ENCODE peak calls at places on chromosomes 2 and 18, in seven cellular contexts. T is stomach, X is prostate gland, R is endothelial cell of umbilical vein, P is esophagus squamous epithelium, B is HCT116, J is A549. I is an unnamed sample.

GRCh38 chr2:45330113-45330512 is 281.0 kb downstream of the SRBD1 start:
- DNase-seq in B (no peak), X (no peak), J (no peak), P (no peak), T (no peak), R (no peak), I (no peak)

GRCh38 chr18:66826211-66826610 is 222.3 kb upstream of the CDH19 start:
- DNase-seq in T (no peak), X (no peak), J (no peak), B (no peak), P (no peak), R (peak; percentile 54), I (no peak)

GRCh38 chr18:66495844-66496243 is 108.0 kb downstream of the CDH19 start:
- DNase-seq in R (peak; percentile 71), P (no peak), T (peak; percentile 33), X (peak; percentile 51), J (peak; percentile 71), B (no peak), I (no peak)

GRCh38 chr2:59858540-59858939 is 694.9 kb downstream of the BCL11A start:
- DNase-seq in T (no peak), P (no peak), R (no peak), J (no peak), X (no peak), B (no peak), I (no peak)

GRCh38 chr2:201118957-201119848 is 3.2 kb downstream of the CFLAR start:
- DNase-seq in J (no peak), R (peak; percentile 68), P (no peak), X (no peak), B (peak; percentile 33), T (no peak), I (no peak)

GRCh38 chr2:156511112-156511511 is 74.9 kb downstream of the GPD2 start:
- DNase-seq in P (no peak), X (no peak), B (no peak), T (no peak), R (no peak), J (no peak), I (no peak)

GRCh38 chr2:207338220-207338607 is 172.5 kb upstream of the KLF7 start:
- DNase-seq in R (no peak), P (no peak), J (no peak), B (no peak), T (no peak), X (no peak), I (peak; percentile 30)

GRCh38 chr2:182509-183122 is 81.2 kb downstream of the SH3YL1 start:
- DNase-seq in J (no peak), B (peak; percentile 6), T (no peak), X (no peak), P (no peak), R (no peak), I (no peak)

GRCh38 chr2:96340493-96341414 is 5.2 kb downstream of the NCAPH start:
- DNase-seq in J (no peak), P (no peak), T (no peak), B (no peak), R (no peak), X (no peak), I (no peak)

GRCh38 chr18:63731215-63731614 is 28.5 kb downstream of the SERPINB11 start:
- DNase-seq in X (no peak), P (no peak), J (no peak), T (no peak), B (no peak), R (no peak), I (no peak)

GRCh38 chr18:59846814-59847490 is 52.8 kb upstream of the PMAIP1 start:
- DNase-seq in B (no peak), T (peak; percentile 73), P (no peak), J (peak; percentile 18), R (peak; percentile 52), X (no peak), I (peak; percentile 44)

GRCh38 chr2:180125245-180125962 is 118.3 kb upstream of the CWC22 start:
- DNase-seq in J (peak; percentile 87), B (peak; percentile 84), P (no peak), X (peak; percentile 63), T (peak; percentile 66), R (peak; percentile 80), I (peak; percentile 42)

GRCh38 chr2:118032169-118033013 is 18.5 kb upstream of the CCDC93 start:
- DNase-seq in J (peak; percentile 34), P (no peak), T (peak; percentile 51), X (peak; percentile 19), R (peak; percentile 36), B (no peak), I (no peak)

GRCh38 chr2:127389778-127390435 is 2.1 kb upstream of the MAP3K2 start:
- DNase-seq in B (no peak), X (no peak), J (no peak), P (no peak), T (no peak), R (no peak), I (no peak)

GRCh38 chr2:8570637-8571036 is 111.2 kb upstream of the ID2 start:
- DNase-seq in B (no peak), T (peak; percentile 23), P (no peak), X (no peak), R (no peak), J (no peak), I (no peak)

GRCh38 chr2:68770271-68771111 is 35.9 kb downstream of the ARHGAP25 start:
- DNase-seq in J (no peak), R (no peak), T (no peak), P (no peak), X (no peak), B (no peak), I (no peak)

GRCh38 chr2:216606551-216607527 is 26.4 kb upstream of the IGFBP2 start:
- DNase-seq in B (no peak), X (no peak), P (no peak), J (no peak), R (no peak), T (no peak), I (no peak)

GRCh38 chr2:192016265-192016664 is 169.4 kb upstream of the CAVIN2 start:
- DNase-seq in J (no peak), P (no peak), B (no peak), T (no peak), R (no peak), X (no peak), I (peak; percentile 1)

GRCh38 chr2:31967790-31968189 is 43.0 kb downstream of the MEMO1 start:
- DNase-seq in B (no peak), R (no peak), X (no peak), T (no peak), J (no peak), P (no peak), I (no peak)

GRCh38 chr2:24122-24521 is 22.2 kb downstream of the FAM110C start:
- DNase-seq in R (no peak), J (no peak), B (no peak), X (no peak), P (no peak), T (no peak), I (no peak)

GRCh38 chr2:70939847-70940580 is 4.3 kb downstream of the ATP6V1B1 start:
- DNase-seq in J (no peak), B (no peak), P (no peak), X (no peak), R (no peak), T (no peak), I (no peak)

GRCh38 chr2:50438293-50438692 is 593.6 kb downstream of the NRXN1 start:
- DNase-seq in P (no peak), T (no peak), X (no peak), R (no peak), J (no peak), B (no peak), I (no peak)

GRCh38 chr2:209499071-209499470 is 75.2 kb downstream of the MAP2 start:
- DNase-seq in B (no peak), X (no peak), T (no peak), J (peak; percentile 27), P (no peak), R (no peak), I (no peak)

GRCh38 chr2:16665746-16666452 is at the start of gene CYRIA:
- DNase-seq in P (no peak), J (no peak), B (no peak), X (peak; percentile 59), R (no peak), T (peak; percentile 73), I (peak; percentile 45)

GRCh38 chr2:9336209-9336533 is 87.2 kb downstream of the ITGB1BP1 start:
- DNase-seq in T (no peak), R (peak; percentile 17), X (no peak), B (no peak), J (no peak), P (no peak), I (no peak)

GRCh38 chr2:11810237-11810977 is 64.0 kb downstream of the LPIN1 start:
- DNase-seq in B (no peak), T (no peak), P (no peak), X (no peak), J (no peak), R (no peak), I (no peak)

GRCh38 chr18:63979409-63979908 is 9.6 kb downstream of the SERPINB8 start:
- DNase-seq in R (peak; percentile 73), B (peak; percentile 41), P (no peak), T (peak; percentile 51), X (peak; percentile 65), J (peak; percentile 55), I (no peak)

GRCh38 chr2:52036036-52036435 is 1004.1 kb upstream of the NRXN1 start:
- DNase-seq in P (no peak), B (no peak), X (no peak), T (no peak), J (no peak), R (no peak), I (no peak)

GRCh38 chr18:65425366-65425765 is 325.4 kb upstream of the CDH7 start:
- DNase-seq in T (no peak), R (no peak), B (no peak), P (no peak), X (no peak), J (no peak), I (no peak)

GRCh38 chr2:73252238-73253027 is 18.3 kb downstream of the CCT7 start:
- DNase-seq in R (no peak), P (no peak), T (no peak), B (no peak), J (no peak), X (no peak), I (no peak)
- TF ChIP-seq POLR2A in R (no peak), P (no peak), T (no peak), B (no peak), J (no peak), X (no peak), I (no peak)

DNA sequence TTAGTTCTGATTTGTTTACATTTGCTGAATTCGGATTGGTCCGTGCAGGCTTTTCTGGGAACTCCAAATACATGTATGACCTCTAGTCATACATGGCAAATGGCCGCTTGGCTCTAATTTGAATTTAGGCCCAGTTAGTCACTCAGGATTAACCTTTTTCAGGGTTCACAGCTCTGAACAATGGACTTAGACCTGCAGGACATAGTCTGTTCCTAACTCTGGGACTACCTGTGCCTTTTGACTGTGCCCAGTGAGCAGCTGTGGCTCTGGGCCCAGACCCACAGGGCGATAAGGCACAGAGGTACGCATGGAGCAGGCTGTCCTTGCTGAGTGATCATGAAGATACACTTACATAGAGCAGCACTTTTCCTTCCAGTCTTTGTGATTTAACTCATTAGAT is 28.5 kb downstream of the IL37 start:
- DNase-seq in J (no peak), P (no peak), B (no peak), T (peak; percentile 71), X (no peak), R (no peak), I (no peak)
- TF ChIP-seq POLR2A in J (no peak), P (no peak), B (no peak), T (no peak), X (no peak), R (no peak), I (no peak)

GRCh38 chr18:58562146-58562998 is 66.5 kb downstream of the ALPK2 start:
- DNase-seq in R (no peak), B (no peak), X (no peak), T (no peak), P (no peak), J (no peak), I (no peak)
- TF ChIP-seq POLR2A in R (no peak), B (no peak), X (no peak), T (no peak), P (no peak), J (no peak), I (no peak)

GRCh38 chr2:100992262-100992661 is 9.8 kb upstream of the RPL31 start:
- DNase-seq in B (no peak), T (no peak), R (no peak), P (no peak), J (no peak), X (no peak), I (no peak)
- TF ChIP-seq POLR2A in B (no peak), T (no peak), R (no peak), P (no peak), J (no peak), X (no peak), I (no peak)